ENCODE peak calls at places on chromosomes 2 and 18, in five cellular contexts. I is K562, W is HCT116, T is H1, O is transverse colon. Y is an unnamed sample. For H3K4me1, the result is how much of the 10 kb centered on the place peaks cover.

GRCh38 chr2:235501663-235502009 is 7.8 kb downstream of the AGAP1 start:
- DNase-seq in I (no peak), W (no peak), T (no peak), O (no peak), Y (no peak)

GRCh38 chr2:201006704-201007103 is 43.2 kb upstream of the ORC2 start:
- DNase-seq in I (no peak), W (no peak), T (no peak), O (no peak), Y (no peak)

GRCh38 chr2:45982096-45982495 is 315.1 kb upstream of the EPAS1 start:
- DNase-seq in I (no peak), W (no peak), T (peak), O (no peak), Y (no peak)

GRCh38 chr2:239443666-239444567 is 43.1 kb upstream of the HDAC4 start:
- DNase-seq in I (no peak), W (no peak), T (no peak), O (no peak), Y (no peak)

GRCh38 chr18:2644535-2644934 is 11.0 kb upstream of the SMCHD1 start:
- DNase-seq in I (no peak), W (no peak), T (no peak), O (no peak), Y (no peak)

GRCh38 chr2:148642891-148643416 is 1.6 kb upstream of the EPC2 start:
- DNase-seq in I (peak), W (peak), T (no peak), O (no peak), Y (peak)

GRCh38 chr18:41096504-41096903 is 858.5 kb upstream of the PIK3C3 start:
- DNase-seq in I (no peak), W (no peak), T (no peak), O (no peak), Y (no peak)

GRCh38 chr2:8677646-8678592 is 3.9 kb upstream of the ID2 start:
- DNase-seq in I (peak), W (peak), T (peak), O (peak), Y (peak)

GRCh38 chr2:209422191-209422754 is 1.6 kb upstream of the MAP2 start:
- DNase-seq in I (no peak), W (no peak), T (no peak), O (no peak), Y (no peak)

GRCh38 chr18:46402945-46403344 is 254.1 kb downstream of the LOXHD1 start:
- DNase-seq in I (no peak), W (no peak), T (no peak), O (no peak), Y (no peak)

GRCh38 chr2:232348936-232349335 is 29.6 kb upstream of the ALPP start:
- DNase-seq in I (no peak), W (peak), T (peak), O (peak), Y (no peak)

GRCh38 chr2:170812716-170813585 is 3.7 kb upstream of the GAD1 start:
- DNase-seq in I (peak), W (peak), T (peak), O (no peak), Y (peak)

GRCh38 chr2:229835601-229836283 is 86.1 kb downstream of the TRIP12 start:
- DNase-seq in I (no peak), W (no peak), T (no peak), O (no peak), Y (no peak)

GRCh38 chr2:59584958-59585357 is 968.5 kb downstream of the BCL11A start:
- DNase-seq in I (no peak), W (no peak), T (peak), O (peak), Y (no peak)

GRCh38 chr18:55473534-55473933 is 114.5 kb downstream of the TCF4 start:
- DNase-seq in I (no peak), W (no peak), T (no peak), O (no peak), Y (no peak)

GRCh38 chr2:26922638-26923466 is 47.6 kb upstream of the MAPRE3 start:
- DNase-seq in I (peak), W (peak), T (no peak), O (peak), Y (peak)

DNA sequence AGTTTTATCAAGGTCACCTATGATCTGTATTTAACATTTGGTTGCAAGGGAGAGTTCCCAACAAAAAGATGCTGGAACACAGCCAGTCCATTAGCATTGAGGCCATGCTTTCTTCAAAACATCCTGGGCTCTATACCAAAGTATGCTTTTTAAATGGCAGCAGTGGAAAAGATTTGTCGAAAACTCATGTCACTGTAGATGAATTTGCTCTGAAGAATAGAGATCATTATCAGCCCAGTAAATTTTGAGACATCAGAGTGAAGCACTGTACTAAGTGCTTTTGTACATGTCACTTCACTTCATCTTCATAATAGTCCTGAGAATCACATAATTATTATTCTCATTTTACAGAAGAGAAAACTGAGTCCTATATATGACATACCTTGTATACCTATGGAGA is 189.8 kb downstream of the CAMKMT start:
- DNase-seq in I (no peak), W (no peak), T (no peak), O (no peak), Y (no peak)
- TF ChIP-seq POLR2AphosphoS5 in I (no peak), W (no peak), T (no peak), O (no peak), Y (no peak)

DNA sequence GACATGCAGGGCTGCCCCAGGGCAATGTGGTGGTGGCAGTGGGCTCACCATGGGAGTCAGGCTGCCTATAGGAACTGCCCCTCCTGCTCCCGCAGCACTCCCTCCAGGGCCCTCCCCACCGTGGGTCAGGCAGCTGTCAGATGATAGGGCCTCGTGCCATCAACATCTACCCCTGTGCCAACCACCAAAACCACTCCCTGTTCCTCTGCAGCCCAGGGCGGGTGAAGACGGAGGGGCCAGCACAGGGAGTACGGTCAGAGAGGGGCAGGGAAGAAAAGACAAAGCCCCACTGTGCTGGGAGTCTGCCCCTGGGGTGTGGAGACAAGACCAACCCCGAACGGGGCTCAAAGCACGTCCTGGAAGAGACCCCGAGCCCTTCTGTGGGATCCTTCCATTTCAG is 97.4 kb downstream of the TNS1 start:
- DNase-seq in I (no peak), W (no peak), T (no peak), O (no peak), Y (peak)
- H3K4me1 ChIP-seq in I (under half), W (under half), T (under half), O (under half), Y (under half)

GRCh38 chr2:237695201-237695780 is 67.9 kb downstream of the LRRFIP1 start:
- DNase-seq in I (no peak), W (peak), T (no peak), O (no peak), Y (no peak)
- TF ChIP-seq POLR2A in I (no peak), W (no peak), T (no peak), O (no peak), Y (peak)

GRCh38 chr2:101692766-101693165 is 4.7 kb upstream of the MAP4K4 start:
- DNase-seq in I (no peak), W (no peak), T (no peak), O (no peak), Y (no peak)

GRCh38 chr2:101690547-101691182 is 6.8 kb upstream of the MAP4K4 start:
- DNase-seq in I (no peak), W (no peak), T (no peak), O (no peak), Y (peak)

GRCh38 chr2:101688266-101688665 is 9.2 kb upstream of the MAP4K4 start:
- DNase-seq in I (no peak), W (no peak), T (no peak), O (no peak), Y (no peak)

GRCh38 chr2:101692037-101692436 is 5.5 kb upstream of the MAP4K4 start:
- DNase-seq in I (no peak), W (no peak), T (no peak), O (no peak), Y (no peak)

GRCh38 chr2:101689120-101689827 is 8.2 kb upstream of the MAP4K4 start:
- DNase-seq in I (no peak), W (no peak), T (no peak), O (no peak), Y (no peak)
- TF ChIP-seq POLR2AphosphoS5 in I (no peak), W (no peak), T (no peak), O (no peak), Y (no peak)

GRCh38 chr2:74854401-74854800 is 20.5 kb downstream of the HK2 start:
- DNase-seq in I (no peak), W (no peak), T (no peak), O (no peak), Y (no peak)
- H3K4me1 ChIP-seq in I (under half), W (under half), T (under half), O (under half), Y (under half)

DNA sequence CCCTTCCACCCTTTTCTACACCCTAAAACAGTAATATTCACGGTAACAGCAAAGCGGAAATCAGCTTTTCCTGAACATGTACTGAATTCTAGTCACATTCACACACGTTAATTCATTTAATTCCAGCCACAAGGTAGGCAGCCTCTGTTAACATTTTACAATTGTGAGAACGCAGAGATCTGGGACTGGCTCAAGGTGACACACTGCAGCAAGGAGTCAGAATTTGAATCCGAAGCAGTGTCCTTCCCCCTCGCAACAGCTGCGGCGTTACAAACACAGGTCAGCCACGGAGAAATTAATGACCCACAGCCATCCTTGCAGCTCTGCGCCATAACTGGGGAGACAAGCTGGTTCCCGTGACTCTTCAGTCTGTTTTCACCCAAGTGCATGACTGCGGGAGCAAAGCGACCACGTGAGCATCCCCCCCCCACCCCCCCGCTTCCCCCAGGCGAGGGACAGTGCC is 775 bp upstream of the SLC20A1 start:
- DNase-seq in I (no peak), W (no peak), T (no peak), O (no peak), Y (no peak)
- TF ChIP-seq POLR2A in I (no peak), W (no peak), T (no peak), O (peak), Y (no peak)

DNA sequence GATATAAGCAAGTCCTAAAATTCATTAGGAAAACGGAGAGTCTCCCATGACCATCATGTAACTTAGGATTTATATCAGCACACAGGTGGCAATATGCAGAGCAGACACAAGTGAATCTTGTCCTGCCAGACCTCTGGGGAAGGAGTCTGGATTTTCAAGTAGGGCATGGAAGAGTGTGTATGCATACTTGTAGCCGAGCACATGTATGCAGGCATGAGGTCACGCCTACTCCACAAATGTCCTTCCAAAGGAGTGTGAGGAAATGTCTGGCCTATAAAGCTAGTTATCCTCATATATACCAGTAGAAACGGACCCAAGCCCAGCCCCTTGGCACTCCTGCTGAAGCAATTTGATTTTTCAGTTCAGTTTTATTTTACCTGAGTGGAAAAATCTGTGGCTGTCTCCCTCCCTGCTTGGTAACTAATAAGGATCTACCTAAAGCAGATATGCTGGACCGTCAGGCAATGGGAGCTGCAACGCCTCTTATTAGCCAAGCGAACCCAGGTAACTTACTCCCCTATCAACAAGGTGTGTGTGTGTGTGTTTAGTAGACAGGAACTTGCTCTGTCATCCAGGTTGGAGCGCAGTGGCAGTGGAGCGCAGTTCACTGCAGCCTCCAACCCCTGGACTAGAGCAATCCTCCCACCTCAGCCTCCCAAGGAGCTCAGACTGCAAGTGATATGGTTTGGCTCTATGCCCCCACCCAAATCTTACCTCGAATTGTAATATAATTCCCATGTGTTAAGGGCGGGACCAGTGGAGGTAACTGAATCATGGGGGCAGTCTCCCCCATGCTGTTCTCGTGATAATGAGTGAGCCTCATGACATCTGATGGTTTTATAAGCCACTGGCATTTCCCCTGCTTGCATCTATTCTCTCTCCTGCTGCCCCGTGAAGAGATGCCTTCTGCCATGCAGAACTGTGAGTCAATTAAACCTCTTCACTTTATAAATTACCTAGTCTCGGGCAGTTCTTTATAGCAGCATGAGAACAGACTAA is 2.8 kb downstream of the STAT1 start:
- DNase-seq in I (no peak), W (no peak), T (no peak), O (no peak), Y (no peak)
- TF ChIP-seq POLR2AphosphoS5 in I (no peak), W (no peak), T (no peak), O (no peak), Y (no peak)

Y was measured in prostate gland.